ENCODE peak calls at places on chromosomes 4 and X, in seven cellular contexts. R is fibroblast of mammary gland, W is B cell, H is heart left ventricle, P is uterus, O is epithelial cell of proximal tubule, E is SK-N-SH. A is an unnamed sample.
A peak's percentile ranks its signal among the peaks of the same experiment; 100 is the strongest.

GRCh38 chr4:173499568-173500535 is 30.2 kb downstream of the HAND2 start:
- DNase-seq in R (no peak), W (no peak), H (no peak), P (no peak), O (no peak), E (no peak), A (no peak)

GRCh38 chrX:18129694-18130093 is 91.0 kb downstream of the BEND2 start:
- DNase-seq in R (no peak), W (no peak), H (no peak), P (no peak), O (no peak), E (no peak), A (no peak)

GRCh38 chr4:107376293-107376692 is 340.2 kb upstream of the DKK2 start:
- DNase-seq in R (no peak), W (no peak), H (no peak), P (no peak), O (no peak), E (no peak), A (no peak)

GRCh38 chr4:152485726-152486276 is 50.1 kb downstream of the FBXW7 start:
- DNase-seq in R (peak; percentile 85), W (peak; percentile 31), H (no peak), P (no peak), O (peak; percentile 97), E (no peak), A (peak; percentile 90)

GRCh38 chr4:10569491-10569890 is 112.3 kb upstream of the ZNF518B start:
- DNase-seq in R (no peak), W (no peak), H (no peak), P (no peak), O (no peak), E (no peak), A (no peak)

GRCh38 chr4:122827899-122828601 is 1.4 kb downstream of the FGF2 start:
- DNase-seq in R (peak; percentile 72), W (peak; percentile 45), H (no peak), P (peak; percentile 72), O (peak; percentile 72), E (peak; percentile 60), A (peak; percentile 77)

GRCh38 chr4:10442976-10443375 is 14.2 kb downstream of the ZNF518B start:
- DNase-seq in R (no peak), W (no peak), H (no peak), P (no peak), O (no peak), E (no peak), A (no peak)

GRCh38 chr4:113955948-113956347 is 23.5 kb downstream of the ARSJ start:
- DNase-seq in R (no peak), W (no peak), H (no peak), P (no peak), O (no peak), E (no peak), A (no peak)

GRCh38 chr4:17027495-17027894 is 129.1 kb upstream of the LDB2 start:
- DNase-seq in R (peak; percentile 99), W (no peak), H (no peak), P (no peak), O (peak; percentile 71), E (no peak), A (no peak)

GRCh38 chr4:163540977-163541376 is 46.5 kb downstream of the TMA16 start:
- DNase-seq in R (peak; percentile 83), W (no peak), H (no peak), P (no peak), O (no peak), E (no peak), A (peak; percentile 19)

GRCh38 chr4:74374561-74375327 is 9.8 kb downstream of the EREG start:
- DNase-seq in R (peak; percentile 96), W (no peak), H (no peak), P (no peak), O (no peak), E (no peak), A (no peak)

GRCh38 chrX:72539822-72540221 is 32.8 kb downstream of the HDAC8 start:
- DNase-seq in R (no peak), W (no peak), H (no peak), P (no peak), O (no peak), E (no peak), A (no peak)

GRCh38 chrX:20067709-20068315 is 48.9 kb downstream of the MAP7D2 start:
- DNase-seq in R (peak; percentile 90), W (no peak), H (peak; percentile 73), P (peak; percentile 88), O (peak; percentile 54), E (peak; percentile 18), A (no peak)

GRCh38 chr4:76781698-76782595 is 116.0 kb downstream of the SOWAHB start:
- DNase-seq in R (peak; percentile 96), W (no peak), H (no peak), P (no peak), O (no peak), E (no peak), A (peak; percentile 79)

GRCh38 chr4:98508825-98509539 is 149.4 kb downstream of the TSPAN5 start:
- DNase-seq in R (no peak), W (no peak), H (no peak), P (no peak), O (no peak), E (no peak), A (no peak)

GRCh38 chr4:96776922-96777510 is 937.1 kb downstream of the PDHA2 start:
- DNase-seq in R (no peak), W (no peak), H (no peak), P (no peak), O (no peak), E (no peak), A (no peak)

GRCh38 chrX:110442631-110443030 is 84.0 kb downstream of the RTL9 start:
- DNase-seq in R (peak; percentile 36), W (no peak), H (no peak), P (no peak), O (no peak), E (peak; percentile 61), A (peak; percentile 50)

GRCh38 chr4:109611045-109611616 is 51.1 kb downstream of the MCUB start:
- DNase-seq in R (no peak), W (no peak), H (no peak), P (no peak), O (no peak), E (no peak), A (peak; percentile 6)

GRCh38 chr4:74671074-74671698 is 123.1 kb downstream of the BTC start:
- DNase-seq in R (peak; percentile 86), W (no peak), H (no peak), P (no peak), O (no peak), E (peak; percentile 7), A (peak; percentile 67)

GRCh38 chr4:136713140-136713539 is 819.2 kb downstream of the PCDH18 start:
- DNase-seq in R (peak; percentile 2), W (no peak), H (no peak), P (no peak), O (peak; percentile 10), E (no peak), A (peak; percentile 47)

GRCh38 chr4:85058551-85058950 is 92.1 kb upstream of the WDFY3 start:
- DNase-seq in R (no peak), W (no peak), H (no peak), P (no peak), O (no peak), E (no peak), A (no peak)

GRCh38 chr4:11698846-11699590 is 270.3 kb upstream of the HS3ST1 start:
- DNase-seq in R (peak; percentile 68), W (no peak), H (no peak), P (no peak), O (no peak), E (no peak), A (no peak)

GRCh38 chr4:11426716-11427115 is 2.0 kb downstream of the HS3ST1 start:
- DNase-seq in R (no peak), W (no peak), H (no peak), P (no peak), O (no peak), E (no peak), A (peak; percentile 58)

GRCh38 chr4:16225996-16226815 is at the start of gene TAPT1:
- DNase-seq in R (peak; percentile 44), W (peak; percentile 78), H (peak; percentile 92), P (peak; percentile 74), O (no peak), E (peak; percentile 93), A (peak; percentile 89)

DNA sequence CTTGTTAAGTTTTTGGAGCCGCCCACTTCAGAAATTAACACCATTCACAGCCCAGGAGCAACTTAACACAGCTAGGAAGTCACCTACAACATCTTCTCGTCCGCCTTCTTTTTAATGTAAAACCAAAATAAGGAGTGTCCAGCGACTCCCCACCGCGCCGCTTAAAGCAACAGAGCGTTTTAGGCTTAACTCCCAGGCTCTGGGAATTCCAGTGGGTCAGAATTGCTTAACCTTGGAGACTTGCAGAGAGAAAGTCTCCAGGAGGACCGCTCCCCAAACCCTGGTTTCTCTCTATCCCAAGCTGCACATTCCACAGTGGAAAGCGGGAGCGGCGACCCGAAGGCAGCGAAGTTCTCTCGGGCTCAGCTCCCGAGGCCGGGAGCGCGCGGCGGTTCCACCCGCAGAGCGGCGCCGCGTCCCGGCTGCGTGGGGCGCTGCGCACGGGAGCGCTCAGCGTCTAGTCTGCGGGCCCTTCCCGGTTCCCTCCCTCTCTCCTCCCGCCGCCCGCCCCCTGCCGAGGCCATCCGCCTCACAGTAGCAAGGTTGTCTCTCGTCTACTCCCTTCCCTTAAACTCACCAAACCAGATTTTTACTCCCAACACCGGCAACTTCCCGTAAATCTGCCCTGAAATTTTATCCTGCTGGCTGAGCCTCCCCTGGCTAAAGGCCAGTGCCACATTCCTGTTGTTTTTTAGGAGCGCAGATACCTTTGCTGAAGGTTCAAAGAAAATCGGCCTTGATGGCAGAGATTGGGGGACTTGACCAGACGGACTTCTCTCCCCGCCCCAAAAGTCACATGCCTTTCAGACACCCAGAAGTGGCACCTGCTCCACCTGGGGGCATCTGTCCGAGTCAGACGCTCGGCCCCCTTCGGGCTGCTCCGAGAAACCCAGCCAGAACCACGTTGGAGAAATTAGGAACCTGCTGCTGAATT is at the start of gene RBM47:
- DNase-seq in R (peak; percentile 50), W (peak; percentile 54), H (peak; percentile 85), P (peak; percentile 14), O (no peak), E (peak; percentile 80), A (peak; percentile 79)
- TF ChIP-seq CTCF in R (peak; percentile 0), W (no peak), H (no peak), P (no peak), O (no peak), E (peak; percentile 30), A (peak; percentile 23)

GRCh38 chrX:118226060-118226428 is 109.4 kb upstream of the KLHL13 start:
- DNase-seq in R (peak; percentile 29), W (no peak), H (no peak), P (no peak), O (no peak), E (peak; percentile 35), A (peak; percentile 16)
- TF ChIP-seq CTCF in R (peak; percentile 52), W (peak; percentile 42), H (peak; percentile 28), P (peak; percentile 34), O (peak; percentile 59), E (peak; percentile 75), A (peak; percentile 32)

GRCh38 chr4:105895609-105896460 is 564 bp downstream of the NPNT start:
- DNase-seq in R (no peak), W (no peak), H (peak; percentile 60), P (peak; percentile 12), O (no peak), E (peak; percentile 40), A (peak; percentile 3)
- TF ChIP-seq CTCF in R (no peak), W (no peak), H (peak; percentile 6), P (no peak), O (no peak), E (no peak), A (no peak)

DNA sequence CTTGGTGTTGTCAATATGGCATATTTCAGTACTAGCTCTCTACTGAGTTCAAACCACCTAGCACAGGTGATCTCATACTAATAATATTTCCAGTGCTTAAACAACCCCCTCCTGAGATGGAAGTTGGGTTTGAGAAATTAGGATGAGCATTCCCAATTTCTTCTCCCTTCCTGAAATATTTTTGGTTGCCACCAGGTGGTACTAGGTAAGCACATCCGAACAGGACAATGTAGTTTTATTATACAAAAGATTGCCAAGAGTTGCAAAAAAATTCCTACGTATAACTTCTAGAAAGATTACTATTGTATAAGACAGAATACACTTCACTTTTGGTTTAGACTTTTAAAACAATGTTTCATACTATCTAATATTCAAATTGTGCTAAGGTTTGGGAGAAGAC is 484.5 kb downstream of the PACRGL start:
- DNase-seq in R (no peak), W (no peak), H (no peak), P (no peak), O (no peak), E (no peak), A (no peak)
- TF ChIP-seq CTCF in R (no peak), W (no peak), H (no peak), P (no peak), O (peak; percentile 16), E (no peak), A (no peak)

A was measured in cardiac muscle cell.